ENCODE peak calls at places on chromosomes 11 and 22, in nine cellular contexts. L, K, U, Y, O, N, W, V and E are unnamed samples. For H3K9me3, the result is how much of the 10 kb centered on the place peaks cover.

GRCh38 chr11:17351510-17352176 is at the start of gene NCR3LG1:
- DNase-seq in L (peak), K (peak), U (peak), Y (peak), O (peak), N (peak), W (peak), V (no peak), E (no peak)

GRCh38 chr11:22163394-22163797 is 29.5 kb upstream of the ANO5 start:
- DNase-seq in L (no peak), K (no peak), U (no peak), Y (no peak), O (no peak), N (peak), W (no peak), V (no peak), E (no peak)

GRCh38 chr22:20089977-20090729 is 10.1 kb downstream of the DGCR8 start:
- DNase-seq in L (peak), K (no peak), U (peak), Y (no peak), O (no peak), N (no peak), W (no peak), V (no peak), E (no peak)

GRCh38 chr22:20606041-20606783 is 98.8 kb downstream of the MED15 start:
- DNase-seq in L (peak), K (no peak), U (peak), Y (no peak), O (peak), N (peak), W (peak), V (peak), E (peak)

GRCh38 chr11:66734215-66734614 is 5.2 kb upstream of the SPTBN2 start:
- DNase-seq in L (no peak), K (no peak), U (no peak), Y (no peak), O (no peak), N (no peak), W (no peak), V (no peak), E (no peak)

GRCh38 chr22:17217179-17217578 is 2.1 kb downstream of the ADA2 start:
- DNase-seq in L (no peak), K (no peak), U (no peak), Y (no peak), O (no peak), N (no peak), W (no peak), V (no peak), E (no peak)

GRCh38 chr22:32335471-32335870 is 22.2 kb upstream of the RFPL3 start:
- DNase-seq in L (no peak), K (no peak), U (no peak), Y (no peak), O (no peak), N (no peak), W (no peak), V (no peak), E (no peak)

GRCh38 chr11:106815209-106815608 is 203.1 kb downstream of the GUCY1A2 start:
- DNase-seq in L (no peak), K (no peak), U (no peak), Y (no peak), O (no peak), N (no peak), W (no peak), V (no peak), E (no peak)

GRCh38 chr22:41217553-41218157 is 12.5 kb downstream of the L3MBTL2 start:
- DNase-seq in L (peak), K (no peak), U (peak), Y (peak), O (no peak), N (peak), W (no peak), V (no peak), E (no peak)

GRCh38 chr22:26322179-26322905 is 106.7 kb upstream of the ASPHD2 start:
- DNase-seq in L (peak), K (no peak), U (peak), Y (no peak), O (no peak), N (peak), W (no peak), V (peak), E (peak)

GRCh38 chr11:103436131-103436770 is 327.0 kb downstream of the DYNC2H1 start:
- DNase-seq in L (no peak), K (no peak), U (no peak), Y (no peak), O (no peak), N (no peak), W (no peak), V (no peak), E (no peak)

GRCh38 chr22:31346255-31346732 is at the start of gene PATZ1:
- DNase-seq in L (peak), K (no peak), U (peak), Y (peak), O (peak), N (peak), W (peak), V (peak), E (peak)

GRCh38 chr11:134360050-134360835 is 28.5 kb downstream of the GLB1L2 start:
- DNase-seq in L (peak), K (no peak), U (peak), Y (peak), O (peak), N (peak), W (peak), V (peak), E (peak)

GRCh38 chr11:70313945-70314344 is 43.5 kb downstream of the PPFIA1 start:
- DNase-seq in L (no peak), K (no peak), U (no peak), Y (no peak), O (no peak), N (no peak), W (no peak), V (no peak), E (no peak)
- H3K9me3 ChIP-seq in L (under half), K (under half), U (under half), Y (under half), O (under half), N (under half), W (under half), V (under half), E (under half)

GRCh38 chr11:62373464-62374110 is 36.3 kb downstream of the ASRGL1 start:
- DNase-seq in L (no peak), K (no peak), U (no peak), Y (no peak), O (no peak), N (no peak), W (no peak), V (no peak), E (no peak)

GRCh38 chr11:62372871-62373270 is 35.6 kb downstream of the ASRGL1 start:
- DNase-seq in L (no peak), K (no peak), U (no peak), Y (no peak), O (no peak), N (no peak), W (no peak), V (no peak), E (no peak)

GRCh38 chr11:62374801-62375200 is 37.6 kb downstream of the ASRGL1 start:
- DNase-seq in L (no peak), K (no peak), U (no peak), Y (no peak), O (no peak), N (no peak), W (no peak), V (no peak), E (no peak)

GRCh38 chr11:62370743-62371440 is 33.6 kb downstream of the ASRGL1 start:
- DNase-seq in L (no peak), K (no peak), U (no peak), Y (peak), O (no peak), N (peak), W (no peak), V (no peak), E (no peak)
- H3K4me3 ChIP-seq in L (no peak), K (peak), U (no peak), Y (no peak), O (no peak), N (no peak), W (no peak), V (no peak), E (no peak)

DNA sequence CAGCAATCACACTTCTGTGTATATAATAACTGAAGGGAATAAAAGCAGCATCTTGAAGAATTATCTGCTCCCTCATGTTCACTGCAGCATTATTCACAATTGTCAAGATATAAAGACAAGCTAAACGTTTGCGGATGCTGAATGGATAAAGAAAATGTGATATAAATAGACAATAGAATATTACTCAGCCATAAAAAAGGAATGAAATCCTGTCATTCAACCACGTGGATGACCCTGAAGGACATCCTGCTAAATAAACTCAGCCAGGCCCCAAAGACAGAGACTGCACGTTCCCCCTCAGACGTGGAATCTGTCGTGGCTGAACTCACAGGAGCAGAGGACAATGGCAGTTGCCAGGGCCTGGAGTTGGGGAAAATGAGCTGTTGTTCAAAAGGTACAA is 9.6 kb downstream of the ZNF195 start:
- DNase-seq in L (no peak), K (no peak), U (no peak), Y (no peak), O (no peak), N (no peak), W (no peak), V (no peak), E (no peak)
- H3K9me3 ChIP-seq in L (half or more), K (under half), U (under half), Y (under half), O (under half), N (under half), W (half or more), V (under half), E (under half)

DNA sequence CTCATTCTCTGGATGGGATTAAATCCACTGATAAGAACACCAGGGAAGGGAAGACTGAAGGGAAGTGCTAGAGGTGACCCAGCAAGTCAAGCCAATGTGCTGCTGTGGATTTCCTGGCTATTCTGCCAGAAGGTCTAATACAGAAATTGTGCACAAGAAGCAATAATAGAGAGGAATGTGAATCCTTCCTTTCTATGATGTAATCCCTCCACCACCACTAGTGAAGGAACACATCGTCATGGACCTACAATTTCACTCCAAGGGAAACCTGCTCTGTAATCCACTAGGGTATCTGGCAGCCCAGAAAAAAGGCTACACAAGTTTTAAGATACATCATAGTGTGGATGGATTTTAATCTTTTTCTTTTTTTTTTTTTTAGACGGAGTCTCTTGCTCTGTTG is 17.4 kb downstream of the LARGE2 start:
- DNase-seq in L (no peak), K (no peak), U (peak), Y (no peak), O (no peak), N (peak), W (no peak), V (no peak), E (no peak)
- H3K4me3 ChIP-seq in L (no peak), K (no peak), U (no peak), Y (no peak), O (no peak), N (no peak), W (no peak), V (no peak), E (no peak)

GRCh38 chr11:68596231-68596630 is 88.1 kb upstream of the GAL start:
- DNase-seq in L (no peak), K (no peak), U (no peak), Y (no peak), O (no peak), N (no peak), W (no peak), V (no peak), E (no peak)

GRCh38 chr11:68594123-68594522 is 90.2 kb upstream of the GAL start:
- DNase-seq in L (no peak), K (no peak), U (no peak), Y (no peak), O (no peak), N (no peak), W (no peak), V (no peak), E (no peak)

GRCh38 chr11:68593441-68593840 is 90.9 kb upstream of the GAL start:
- DNase-seq in L (no peak), K (no peak), U (no peak), Y (no peak), O (no peak), N (no peak), W (no peak), V (no peak), E (no peak)

GRCh38 chr11:68589817-68590216 is 94.5 kb upstream of the GAL start:
- DNase-seq in L (no peak), K (no peak), U (no peak), Y (no peak), O (no peak), N (no peak), W (no peak), V (no peak), E (no peak)

DNA sequence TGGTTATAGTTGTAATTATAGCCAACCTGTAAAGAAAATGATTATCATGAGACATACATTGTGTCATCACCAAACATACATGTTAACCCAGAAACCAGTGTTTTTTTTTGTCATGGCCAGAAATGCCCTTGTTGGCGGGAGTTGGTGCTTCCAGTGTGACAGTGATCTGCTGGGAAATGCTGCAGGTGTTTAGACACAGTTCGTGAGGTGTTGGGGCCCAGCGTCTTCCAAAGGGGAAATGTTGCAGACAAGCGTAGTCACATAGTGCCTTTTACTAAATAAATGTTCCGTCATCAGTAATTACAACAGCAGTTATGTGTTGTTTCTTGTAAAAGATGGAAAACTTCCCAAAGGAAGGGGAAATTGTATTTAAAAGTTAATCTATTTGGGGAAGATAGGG is 92.6 kb upstream of the GAL start:
- DNase-seq in L (no peak), K (no peak), U (no peak), Y (no peak), O (no peak), N (no peak), W (no peak), V (no peak), E (no peak)
- H3K9me3 ChIP-seq in L (under half), K (under half), U (under half), Y (under half), O (under half), N (under half), W (under half), V (under half), E (under half)

GRCh38 chr22:35894937-35895708 is 133.5 kb downstream of the RBFOX2 start:
- DNase-seq in L (peak), K (peak), U (peak), Y (no peak), O (no peak), N (peak), W (no peak), V (no peak), E (no peak)

GRCh38 chr22:35894464-35894878 is 134.2 kb downstream of the RBFOX2 start:
- DNase-seq in L (no peak), K (peak), U (no peak), Y (peak), O (no peak), N (no peak), W (no peak), V (no peak), E (no peak)

GRCh38 chr22:35891442-35891841 is 137.2 kb downstream of the RBFOX2 start:
- DNase-seq in L (no peak), K (no peak), U (no peak), Y (no peak), O (no peak), N (no peak), W (no peak), V (no peak), E (no peak)

GRCh38 chr22:35892192-35892591 is 136.4 kb downstream of the RBFOX2 start:
- DNase-seq in L (peak), K (no peak), U (peak), Y (no peak), O (no peak), N (peak), W (no peak), V (no peak), E (peak)

DNA sequence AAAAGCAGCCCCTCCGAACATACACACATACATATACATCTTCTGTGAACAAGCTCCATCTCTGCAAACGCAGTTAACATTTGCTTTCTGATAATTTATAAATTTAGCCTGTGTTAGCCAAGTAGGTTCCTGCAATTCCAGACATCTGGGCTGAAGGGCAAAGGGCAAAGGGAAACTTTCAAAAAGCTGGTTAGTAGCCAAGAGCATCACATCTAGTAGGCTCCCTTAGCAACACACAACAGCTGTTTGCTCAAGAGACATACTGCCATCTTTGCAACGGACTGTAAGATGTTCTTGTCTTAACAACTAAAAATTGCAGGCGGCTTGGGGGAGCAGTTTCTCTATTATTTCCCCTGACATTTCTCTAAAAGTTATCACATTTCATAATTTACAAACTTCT is 134.9 kb downstream of the RBFOX2 start:
- DNase-seq in L (peak), K (no peak), U (peak), Y (no peak), O (no peak), N (peak), W (no peak), V (no peak), E (no peak)
- H3K4me3 ChIP-seq in L (peak), K (peak), U (no peak), Y (peak), O (no peak), N (peak), W (no peak), V (no peak), E (no peak)